ENCODE peak calls at places on chromosomes 6 and 20, in six cellular contexts. F is colonic mucosa; N is CD4-positive, CD25-positive, alpha-beta regulatory T cell; P is vagina; V is right atrium auricular region; Y is fibroblast of lung. A is an unnamed sample.

GRCh38 chr6:105263685-105264298 is 84.0 kb upstream of the POPDC3 start:
- DNase-seq in Y (no peak), V (no peak), N (no peak), F (no peak), P (no peak), A (no peak)

GRCh38 chr20:3262566-3262965 is 23.6 kb upstream of the SLC4A11 start:
- DNase-seq in V (no peak), Y (no peak), N (no peak), P (no peak), F (no peak), A (no peak)

GRCh38 chr6:38445321-38445720 is 194.4 kb downstream of the BTBD9 start:
- DNase-seq in P (no peak), F (no peak), Y (no peak), V (no peak), N (no peak), A (no peak)

GRCh38 chr20:32807706-32808105 is 12.0 kb upstream of the MAPRE1 start:
- DNase-seq in P (no peak), Y (no peak), N (no peak), F (no peak), V (no peak), A (no peak)

GRCh38 chr6:161029195-161029809 is 37.7 kb downstream of the MAP3K4 start:
- DNase-seq in N (no peak), F (no peak), Y (peak; percentile 91), P (no peak), V (no peak), A (no peak)

GRCh38 chr6:12528581-12529363 is 187.8 kb upstream of the PHACTR1 start:
- DNase-seq in P (no peak), Y (no peak), F (peak; percentile 35), N (no peak), V (no peak), A (no peak)

GRCh38 chr6:1795923-1796322 is 186.2 kb downstream of the FOXC1 start:
- DNase-seq in F (no peak), Y (no peak), V (no peak), P (no peak), N (no peak), A (no peak)

GRCh38 chr6:106300944-106301343 is 24.6 kb downstream of the ATG5 start:
- DNase-seq in P (no peak), N (peak; percentile 69), F (no peak), Y (peak; percentile 74), V (no peak), A (no peak)

GRCh38 chr6:72321741-72322140 is 300.1 kb upstream of the KCNQ5 start:
- DNase-seq in Y (peak; percentile 47), V (no peak), N (no peak), P (no peak), F (no peak), A (no peak)

GRCh38 chr20:22771706-22772105 is 187.3 kb upstream of the FOXA2 start:
- DNase-seq in V (no peak), N (no peak), P (no peak), F (no peak), Y (no peak), A (peak; percentile 74)

GRCh38 chr20:46831633-46832011 is 63.0 kb upstream of the EYA2 start:
- DNase-seq in Y (no peak), V (no peak), N (no peak), P (no peak), F (no peak), A (no peak)

GRCh38 chr20:9374068-9374467 is 140.3 kb upstream of the LAMP5 start:
- DNase-seq in Y (peak; percentile 65), F (no peak), V (no peak), N (no peak), P (no peak), A (no peak)

GRCh38 chr6:129031051-129031599 is 148.2 kb downstream of the LAMA2 start:
- DNase-seq in F (no peak), Y (peak; percentile 90), P (no peak), V (no peak), N (no peak), A (no peak)

GRCh38 chr6:84768442-84769174 is 4.2 kb upstream of the TBX18 start:
- DNase-seq in F (no peak), N (no peak), P (no peak), Y (no peak), V (no peak), A (no peak)

GRCh38 chr6:43963877-43964658 is 163.2 kb downstream of the MRPL14 start:
- DNase-seq in Y (no peak), V (peak; percentile 52), P (no peak), N (no peak), F (no peak), A (no peak)

GRCh38 chr6:153957409-153957808 is 81.6 kb upstream of the OPRM1 start:
- DNase-seq in P (no peak), N (no peak), Y (no peak), F (no peak), V (no peak), A (no peak)

GRCh38 chr20:24962510-24962909 is 13.4 kb downstream of the CST7 start:
- DNase-seq in Y (no peak), V (no peak), F (no peak), N (no peak), P (no peak), A (no peak)

GRCh38 chr6:109299695-109300564 is 82.3 kb downstream of the CD164 start:
- DNase-seq in Y (no peak), N (no peak), F (no peak), V (no peak), P (no peak), A (peak; percentile 40)

GRCh38 chr6:161318456-161318855 is 44.6 kb upstream of the AGPAT4 start:
- DNase-seq in N (no peak), P (no peak), V (no peak), F (no peak), Y (no peak), A (no peak)

GRCh38 chr6:15441215-15441868 is 195.5 kb downstream of the JARID2 start:
- DNase-seq in N (peak; percentile 59), Y (peak; percentile 86), P (no peak), F (peak; percentile 55), V (no peak), A (peak; percentile 69)

DNA sequence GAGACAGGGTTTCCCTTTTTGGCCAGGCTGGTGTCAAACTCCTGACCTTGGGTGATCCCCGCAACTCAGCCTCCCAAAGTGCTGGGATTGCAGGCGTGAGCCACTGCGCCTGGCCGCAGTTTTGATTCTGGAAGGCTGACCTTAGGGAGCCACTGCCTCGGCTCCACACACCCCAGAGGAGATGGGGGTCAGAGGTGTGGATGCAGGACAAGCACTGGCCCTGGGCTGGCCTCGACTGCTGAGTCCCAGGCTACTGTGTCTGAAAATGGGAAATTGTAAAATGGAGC is 1.5 kb downstream of the ZBP1 start:
- DNase-seq in P (no peak), Y (no peak), V (no peak), N (no peak), F (no peak), A (no peak)
- H3K4me1 ChIP-seq in P (peaks cover 16% of the 10 kb centered on the region), Y (no peaks in the 10 kb centered on the region), V (no peaks in the 10 kb centered on the region), N (peaks cover 68% of the 10 kb centered on the region), F (no peaks in the 10 kb centered on the region), A (peaks cover 30% of the 10 kb centered on the region)

GRCh38 chr6:136956590-136957573 is 34.8 kb downstream of the SLC35D3 start:
- DNase-seq in P (no peak), N (peak; percentile 32), V (no peak), F (no peak), Y (no peak), A (no peak)
- H3K4me1 ChIP-seq in P (no peaks in the 10 kb centered on the region), N (no peaks in the 10 kb centered on the region), V (no peaks in the 10 kb centered on the region), F (peaks cover 9% of the 10 kb centered on the region), Y (no peaks in the 10 kb centered on the region), A (no peaks in the 10 kb centered on the region)

DNA sequence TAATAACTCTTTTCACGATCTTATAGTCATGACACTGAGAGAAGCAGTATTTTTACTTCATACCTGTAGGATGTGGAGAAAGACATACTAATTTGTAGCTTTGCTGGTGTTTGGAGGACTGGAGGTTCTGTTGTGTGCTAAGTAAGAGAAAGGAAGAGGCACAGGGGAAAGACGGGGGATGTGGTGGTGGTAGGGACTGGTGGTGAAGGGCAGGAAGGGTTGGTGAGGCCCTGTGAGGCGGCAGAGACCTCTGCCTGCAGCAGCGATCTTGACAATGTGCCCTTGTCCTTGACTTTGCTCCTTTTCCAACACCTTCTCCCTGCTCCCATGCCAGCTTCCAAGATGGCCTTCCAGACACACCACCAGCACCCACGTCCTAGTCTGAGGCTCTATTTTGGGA is 32.6 kb upstream of the MPC1 start:
- DNase-seq in F (no peak), N (peak; percentile 86), Y (no peak), V (no peak), P (no peak), A (no peak)
- H3K4me1 ChIP-seq in F (no peaks in the 10 kb centered on the region), N (peaks cover 94% of the 10 kb centered on the region), Y (no peaks in the 10 kb centered on the region), V (no peaks in the 10 kb centered on the region), P (no peaks in the 10 kb centered on the region), A (no peaks in the 10 kb centered on the region)

GRCh38 chr20:10658051-10658823 is 15.6 kb downstream of the JAG1 start:
- DNase-seq in F (no peak), N (no peak), V (no peak), P (no peak), Y (no peak), A (no peak)
- H3K4me1 ChIP-seq in F (peaks cover 13% of the 10 kb centered on the region), N (no peaks in the 10 kb centered on the region), V (no peaks in the 10 kb centered on the region), P (peaks cover 99% of the 10 kb centered on the region), Y (peaks cover 9% of the 10 kb centered on the region), A (no peaks in the 10 kb centered on the region)